ENCODE peak calls at places on chromosome 7, in seven cellular contexts. B is Caco-2, W is left cardiac atrium, O is RWPE1, Q is erythroblast, Z is HTR-8/SVneo, A is right cardiac atrium. V is an unnamed sample.

GRCh38 chr7:107981466-107981865 is 21.5 kb downstream of the LAMB1 start:
- DNase-seq in Q (no peak), A (no peak), Z (no peak), B (no peak), O (no peak), W (no peak), V (no peak)

GRCh38 chr7:138455609-138456008 is 4.5 kb upstream of the TRIM24 start:
- DNase-seq in O (no peak), B (peak), A (no peak), W (no peak), Q (no peak), Z (no peak), V (no peak)

GRCh38 chr7:128867842-128868623 is 5.4 kb downstream of the ATP6V1F start:
- DNase-seq in O (no peak), Z (no peak), B (no peak), W (no peak), Q (no peak), A (no peak), V (no peak)

GRCh38 chr7:115561341-115562110 is 469.0 kb downstream of the TFEC start:
- DNase-seq in O (no peak), B (no peak), Z (no peak), W (no peak), A (peak), Q (no peak), V (no peak)

GRCh38 chr7:116285252-116285651 is 74.9 kb downstream of the TES start:
- DNase-seq in W (no peak), Z (no peak), Q (no peak), O (no peak), B (no peak), A (no peak), V (no peak)

GRCh38 chr7:66869660-66870450 is 51.2 kb upstream of the TMEM248 start:
- DNase-seq in Q (peak), W (no peak), B (no peak), O (no peak), Z (no peak), A (no peak), V (no peak)

GRCh38 chr7:2172311-2173183 is 60.2 kb downstream of the MAD1L1 start:
- DNase-seq in B (no peak), O (peak), A (no peak), Q (no peak), W (no peak), Z (peak), V (peak)

GRCh38 chr7:11831727-11832495 is at the start of gene THSD7A:
- DNase-seq in A (peak), B (peak), Z (peak), O (peak), W (peak), Q (peak), V (no peak)